ENCODE peak calls at places on chromosomes 1 and 21, in four cellular contexts. One of them, this sample, is unnamed.

GRCh38 chr1:53524428-53525400 is 65.5 kb downstream of the DMRTB1 start:
- DNase-seq in iPS-NIHi11: no peak
- DNase-seq in effector CD4-positive, alpha-beta T cell: no peak
- DNase-seq in activated CD4-positive, CD25-positive, alpha-beta regulatory T cell treated with anti-CD3 and anti-CD28 coated beads, Interleukin-2, amount 50 U/mL, for 72 hours: no peak
- DNase-seq in this sample: no peak

GRCh38 chr1:30478799-30479198 is 244.6 kb downstream of the MATN1 start:
- DNase-seq in activated CD4-positive, CD25-positive, alpha-beta regulatory T cell treated with anti-CD3 and anti-CD28 coated beads, Interleukin-2, amount 50 U/mL, for 72 hours: no peak
- DNase-seq in iPS-NIHi11: no peak
- DNase-seq in effector CD4-positive, alpha-beta T cell: no peak
- DNase-seq in this sample: no peak

GRCh38 chr1:47592296-47592975 is 154.6 kb downstream of the FOXD2 start:
- DNase-seq in activated CD4-positive, CD25-positive, alpha-beta regulatory T cell treated with anti-CD3 and anti-CD28 coated beads, Interleukin-2, amount 50 U/mL, for 72 hours: no peak
- DNase-seq in iPS-NIHi11: no peak
- DNase-seq in effector CD4-positive, alpha-beta T cell: no peak
- DNase-seq in this sample: no peak

GRCh38 chr1:205266584-205267305 is 39.0 kb downstream of the TMCC2 start:
- DNase-seq in iPS-NIHi11: no peak
- DNase-seq in effector CD4-positive, alpha-beta T cell: no peak
- DNase-seq in activated CD4-positive, CD25-positive, alpha-beta regulatory T cell treated with anti-CD3 and anti-CD28 coated beads, Interleukin-2, amount 50 U/mL, for 72 hours: no peak
- DNase-seq in this sample: no peak

GRCh38 chr1:153779781-153780541 is 4.8 kb downstream of the SLC27A3 start:
- DNase-seq in effector CD4-positive, alpha-beta T cell: no peak
- DNase-seq in activated CD4-positive, CD25-positive, alpha-beta regulatory T cell treated with anti-CD3 and anti-CD28 coated beads, Interleukin-2, amount 50 U/mL, for 72 hours: no peak
- DNase-seq in iPS-NIHi11: no peak
- DNase-seq in this sample: no peak

GRCh38 chr1:89633103-89633744 is at the start of gene LRRC8C:
- DNase-seq in iPS-NIHi11: peak
- DNase-seq in effector CD4-positive, alpha-beta T cell: peak
- DNase-seq in activated CD4-positive, CD25-positive, alpha-beta regulatory T cell treated with anti-CD3 and anti-CD28 coated beads, Interleukin-2, amount 50 U/mL, for 72 hours: peak
- DNase-seq in this sample: peak

GRCh38 chr21:14071902-14072734 is 138.6 kb downstream of the LIPI start:
- DNase-seq in effector CD4-positive, alpha-beta T cell: no peak
- DNase-seq in iPS-NIHi11: no peak
- DNase-seq in activated CD4-positive, CD25-positive, alpha-beta regulatory T cell treated with anti-CD3 and anti-CD28 coated beads, Interleukin-2, amount 50 U/mL, for 72 hours: no peak
- DNase-seq in this sample: no peak

GRCh38 chr1:218765753-218766152 is 407.9 kb upstream of the LYPLAL1 start:
- DNase-seq in effector CD4-positive, alpha-beta T cell: no peak
- DNase-seq in activated CD4-positive, CD25-positive, alpha-beta regulatory T cell treated with anti-CD3 and anti-CD28 coated beads, Interleukin-2, amount 50 U/mL, for 72 hours: no peak
- DNase-seq in iPS-NIHi11: no peak
- DNase-seq in this sample: no peak

GRCh38 chr1:182783068-182783467 is 6.5 kb upstream of the NPL start:
- DNase-seq in iPS-NIHi11: peak
- DNase-seq in effector CD4-positive, alpha-beta T cell: no peak
- DNase-seq in activated CD4-positive, CD25-positive, alpha-beta regulatory T cell treated with anti-CD3 and anti-CD28 coated beads, Interleukin-2, amount 50 U/mL, for 72 hours: no peak
- DNase-seq in this sample: no peak

GRCh38 chr1:3072178-3072947 is 3.4 kb downstream of the PRDM16 start:
- DNase-seq in effector CD4-positive, alpha-beta T cell: no peak
- DNase-seq in activated CD4-positive, CD25-positive, alpha-beta regulatory T cell treated with anti-CD3 and anti-CD28 coated beads, Interleukin-2, amount 50 U/mL, for 72 hours: no peak
- DNase-seq in iPS-NIHi11: no peak
- DNase-seq in this sample: no peak

GRCh38 chr21:38474796-38475195 is 23.5 kb downstream of the ERG start:
- DNase-seq in effector CD4-positive, alpha-beta T cell: no peak
- DNase-seq in activated CD4-positive, CD25-positive, alpha-beta regulatory T cell treated with anti-CD3 and anti-CD28 coated beads, Interleukin-2, amount 50 U/mL, for 72 hours: no peak
- DNase-seq in iPS-NIHi11: no peak
- DNase-seq in this sample: no peak

GRCh38 chr1:204190212-204191211 is 5.8 kb downstream of the KISS1 start:
- DNase-seq in activated CD4-positive, CD25-positive, alpha-beta regulatory T cell treated with anti-CD3 and anti-CD28 coated beads, Interleukin-2, amount 50 U/mL, for 72 hours: no peak
- DNase-seq in iPS-NIHi11: peak
- DNase-seq in effector CD4-positive, alpha-beta T cell: no peak
- DNase-seq in this sample: no peak

GRCh38 chr1:59498640-59499039 is 201.7 kb downstream of the FGGY start:
- DNase-seq in iPS-NIHi11: no peak
- DNase-seq in activated CD4-positive, CD25-positive, alpha-beta regulatory T cell treated with anti-CD3 and anti-CD28 coated beads, Interleukin-2, amount 50 U/mL, for 72 hours: no peak
- DNase-seq in effector CD4-positive, alpha-beta T cell: no peak
- DNase-seq in this sample: no peak

GRCh38 chr21:45574691-45575090 is 32.5 kb upstream of the SLC19A1 start:
- DNase-seq in activated CD4-positive, CD25-positive, alpha-beta regulatory T cell treated with anti-CD3 and anti-CD28 coated beads, Interleukin-2, amount 50 U/mL, for 72 hours: peak
- DNase-seq in effector CD4-positive, alpha-beta T cell: no peak
- DNase-seq in iPS-NIHi11: no peak
- DNase-seq in this sample: no peak

GRCh38 chr1:56095924-56096655 is 483.3 kb downstream of the PLPP3 start:
- DNase-seq in effector CD4-positive, alpha-beta T cell: no peak
- DNase-seq in iPS-NIHi11: no peak
- DNase-seq in activated CD4-positive, CD25-positive, alpha-beta regulatory T cell treated with anti-CD3 and anti-CD28 coated beads, Interleukin-2, amount 50 U/mL, for 72 hours: no peak
- DNase-seq in this sample: no peak

GRCh38 chr21:44925027-44925755 is 4.5 kb upstream of the ITGB2 start:
- DNase-seq in effector CD4-positive, alpha-beta T cell: no peak
- DNase-seq in activated CD4-positive, CD25-positive, alpha-beta regulatory T cell treated with anti-CD3 and anti-CD28 coated beads, Interleukin-2, amount 50 U/mL, for 72 hours: no peak
- DNase-seq in iPS-NIHi11: no peak
- DNase-seq in this sample: no peak